ENCODE peak calls at places on chromosomes 5 and 9, in six cellular contexts. K is GM12892; W is COR-L47; R is lower lobe of right lung; P is HFFc6; O is CD8-positive, alpha-beta T cell. B is an unnamed sample.

GRCh38 chr9:3367185-3367584 is 158.6 kb downstream of the RFX3 start:
- DNase-seq in K (no peak), W (no peak), R (no peak), P (no peak), O (no peak), B (no peak)

GRCh38 chr9:20512106-20512505 is 110.2 kb downstream of the MLLT3 start:
- DNase-seq in K (no peak), W (no peak), R (no peak), P (peak), O (no peak), B (peak)

GRCh38 chr5:139708877-139709586 is 60.9 kb downstream of the CXXC5 start:
- DNase-seq in K (no peak), W (peak), R (peak), P (peak), O (no peak), B (peak)

GRCh38 chr9:127777368-127777960 is 1.0 kb downstream of the SH2D3C start:
- DNase-seq in K (no peak), W (no peak), R (no peak), P (no peak), O (no peak), B (no peak)

GRCh38 chr5:172322028-172322965 is 38.7 kb upstream of the UBTD2 start:
- DNase-seq in K (no peak), W (peak), R (no peak), P (no peak), O (no peak), B (peak)

GRCh38 chr9:99353408-99353807 is 131.3 kb downstream of the SEC61B start:
- DNase-seq in K (no peak), W (no peak), R (no peak), P (peak), O (no peak), B (peak)

GRCh38 chr9:93655621-93656425 is 79.4 kb downstream of the PHF2 start:
- DNase-seq in K (no peak), W (no peak), R (peak), P (no peak), O (no peak), B (no peak)

GRCh38 chr9:93600504-93600903 is 24.1 kb downstream of the PHF2 start:
- DNase-seq in K (no peak), W (peak), R (no peak), P (no peak), O (no peak), B (no peak)

GRCh38 chr5:167835146-167835545 is 456.3 kb upstream of the WWC1 start:
- DNase-seq in K (no peak), W (no peak), R (no peak), P (no peak), O (no peak), B (no peak)

GRCh38 chr5:133251296-133252132 is 199.7 kb downstream of the HSPA4 start:
- DNase-seq in K (no peak), W (peak), R (peak), P (no peak), O (no peak), B (peak)

GRCh38 chr5:61277190-61277589 is 54.9 kb upstream of the ZSWIM6 start:
- DNase-seq in K (no peak), W (no peak), R (no peak), P (peak), O (no peak), B (no peak)

GRCh38 chr5:139454568-139455290 is 7.8 kb downstream of the ECSCR start:
- DNase-seq in K (no peak), W (no peak), R (no peak), P (no peak), O (no peak), B (no peak)

GRCh38 chr9:120256146-120256545 is 323.8 kb downstream of the CDK5RAP2 start:
- DNase-seq in K (no peak), W (no peak), R (no peak), P (no peak), O (no peak), B (no peak)

GRCh38 chr5:99814311-99815063 is 720.7 kb upstream of the FAM174A start:
- DNase-seq in K (no peak), W (no peak), R (no peak), P (no peak), O (no peak), B (no peak)

GRCh38 chr9:74645007-74645639 is 148.0 kb downstream of the RORB start:
- DNase-seq in K (no peak), W (peak), R (no peak), P (peak), O (no peak), B (peak)

GRCh38 chr9:92671323-92671722 is 1.4 kb upstream of the IPPK start:
- DNase-seq in K (no peak), W (no peak), R (no peak), P (peak), O (no peak), B (peak)

GRCh38 chr5:42005561-42006153 is 80.6 kb downstream of the FBXO4 start:
- DNase-seq in K (no peak), W (no peak), R (no peak), P (peak), O (no peak), B (peak)

GRCh38 chr5:71882826-71883744 is 164.0 kb downstream of the CARTPT start:
- DNase-seq in K (no peak), W (no peak), R (no peak), P (peak), O (no peak), B (peak)

GRCh38 chr5:119395080-119395836 is 39.4 kb downstream of the TNFAIP8 start:
- DNase-seq in K (no peak), W (no peak), R (no peak), P (no peak), O (no peak), B (no peak)

GRCh38 chr5:108232805-108233204 is 149.1 kb downstream of the FBXL17 start:
- DNase-seq in K (no peak), W (no peak), R (no peak), P (no peak), O (no peak), B (no peak)

GRCh38 chr9:136787690-136788400 is 3.3 kb upstream of the TMEM141 start:
- DNase-seq in K (no peak), W (peak), R (peak), P (peak), O (peak), B (peak)

GRCh38 chr9:136576269-136576626 is 30.4 kb upstream of the NOTCH1 start:
- DNase-seq in K (no peak), W (no peak), R (no peak), P (no peak), O (no peak), B (peak)

GRCh38 chr9:98559568-98559967 is 149.2 kb downstream of the GABBR2 start:
- DNase-seq in K (no peak), W (no peak), R (no peak), P (no peak), O (no peak), B (no peak)

GRCh38 chr9:115399026-115399425 is 281.1 kb upstream of the TNC start:
- DNase-seq in K (no peak), W (no peak), R (no peak), P (no peak), O (no peak), B (no peak)

GRCh38 chr5:73678322-73678740 is 52.3 kb downstream of the ARHGEF28 start:
- DNase-seq in K (no peak), W (no peak), R (no peak), P (no peak), O (no peak), B (no peak)

GRCh38 chr9:116163293-116164055 is 9.9 kb downstream of the PAPPA start:
- DNase-seq in K (no peak), W (peak), R (no peak), P (no peak), O (no peak), B (no peak)

GRCh38 chr5:32129074-32129598 is 45.0 kb downstream of the GOLPH3 start:
- DNase-seq in K (no peak), W (no peak), R (no peak), P (no peak), O (no peak), B (no peak)

GRCh38 chr9:119938871-119939270 is 569.6 kb upstream of the BRINP1 start:
- DNase-seq in K (no peak), W (no peak), R (no peak), P (no peak), O (no peak), B (no peak)

GRCh38 chr5:26864061-26864460 is 174.3 kb downstream of the CDH9 start:
- DNase-seq in K (no peak), W (no peak), R (no peak), P (no peak), O (no peak), B (no peak)

GRCh38 chr5:140160432-140160831 is 14.6 kb upstream of the CYSTM1 start:
- DNase-seq in K (no peak), W (no peak), R (no peak), P (no peak), O (no peak), B (no peak)

GRCh38 chr5:6551287-6551954 is 81.4 kb downstream of the NSUN2 start:
- DNase-seq in K (no peak), W (no peak), R (no peak), P (no peak), O (no peak), B (no peak)

B was measured in bronchial epithelial cell.